ENCODE peak calls at places on chromosomes 5 and 9, in four cellular contexts. One of them, this sample, is unnamed.
A peak's percentile ranks its signal among the peaks of the same experiment; 100 is the strongest.

GRCh38 chr5:172007153-172007794 is 836 bp upstream of the FBXW11 start:
- DNase-seq in colonic mucosa: peak; percentile 32
- DNase-seq in AG09309: no peak
- DNase-seq in PC-3: peak; percentile 28
- DNase-seq in this sample: no peak

GRCh38 chr9:114035221-114035844 is 42.8 kb downstream of the AMBP start:
- DNase-seq in colonic mucosa: peak; percentile 16
- DNase-seq in PC-3: no peak
- DNase-seq in AG09309: no peak
- DNase-seq in this sample: no peak

GRCh38 chr9:134560206-134560605 is 81.4 kb upstream of the COL5A1 start:
- DNase-seq in AG09309: no peak
- DNase-seq in PC-3: no peak
- DNase-seq in colonic mucosa: no peak
- DNase-seq in this sample: no peak

GRCh38 chr9:93649610-93650261 is 73.4 kb downstream of the PHF2 start:
- DNase-seq in PC-3: no peak
- DNase-seq in AG09309: no peak
- DNase-seq in colonic mucosa: no peak
- DNase-seq in this sample: no peak

GRCh38 chr5:73448451-73449136 is at the start of gene FOXD1:
- DNase-seq in AG09309: peak; percentile 83
- DNase-seq in PC-3: peak; percentile 83
- DNase-seq in colonic mucosa: peak; percentile 79
- DNase-seq in this sample: peak; percentile 91

GRCh38 chr9:79023134-79023577 is 548.6 kb upstream of the TLE4 start:
- DNase-seq in AG09309: peak; percentile 92
- DNase-seq in colonic mucosa: no peak
- DNase-seq in PC-3: peak; percentile 92
- DNase-seq in this sample: peak; percentile 92

GRCh38 chr9:133509179-133510083 is 15.3 kb downstream of the MYMK start:
- DNase-seq in AG09309: no peak
- DNase-seq in colonic mucosa: peak; percentile 46
- DNase-seq in PC-3: peak; percentile 35
- DNase-seq in this sample: no peak

GRCh38 chr9:33270146-33270545 is 5.3 kb downstream of the CHMP5 start:
- DNase-seq in AG09309: no peak
- DNase-seq in PC-3: no peak
- DNase-seq in colonic mucosa: no peak
- DNase-seq in this sample: no peak

GRCh38 chr5:386432-387341 is 56.3 kb upstream of the EXOC3 start:
- DNase-seq in colonic mucosa: peak; percentile 9
- DNase-seq in AG09309: no peak
- DNase-seq in PC-3: peak; percentile 78
- DNase-seq in this sample: no peak

GRCh38 chr9:12719431-12719830 is 26.2 kb downstream of the TYRP1 start:
- DNase-seq in AG09309: peak; percentile 38
- DNase-seq in colonic mucosa: no peak
- DNase-seq in PC-3: peak; percentile 45
- DNase-seq in this sample: no peak

GRCh38 chr5:117732264-117732663 is 1157.6 kb upstream of the SEMA6A start:
- DNase-seq in AG09309: no peak
- DNase-seq in colonic mucosa: no peak
- DNase-seq in PC-3: no peak
- DNase-seq in this sample: no peak
- TF ChIP-seq CTCF in AG09309: no peak
- TF ChIP-seq CTCF in colonic mucosa: no peak
- TF ChIP-seq CTCF in PC-3: no peak
- TF ChIP-seq CTCF in this sample: no peak

GRCh38 chr5:154190652-154191304 is at the start of gene GALNT10:
- DNase-seq in AG09309: no peak
- DNase-seq in colonic mucosa: peak; percentile 53
- DNase-seq in PC-3: peak; percentile 59
- DNase-seq in this sample: no peak

GRCh38 chr5:154193636-154194035 is 3.1 kb downstream of the GALNT10 start:
- DNase-seq in PC-3: peak; percentile 41
- DNase-seq in AG09309: no peak
- DNase-seq in colonic mucosa: no peak
- DNase-seq in this sample: no peak

GRCh38 chr5:154189819-154190651 is 498 bp upstream of the GALNT10 start:
- DNase-seq in PC-3: peak; percentile 71
- DNase-seq in AG09309: no peak
- DNase-seq in colonic mucosa: peak; percentile 89
- DNase-seq in this sample: no peak

GRCh38 chr5:154193176-154193575 is 2.6 kb downstream of the GALNT10 start:
- DNase-seq in PC-3: no peak
- DNase-seq in colonic mucosa: no peak
- DNase-seq in AG09309: no peak
- DNase-seq in this sample: no peak

DNA sequence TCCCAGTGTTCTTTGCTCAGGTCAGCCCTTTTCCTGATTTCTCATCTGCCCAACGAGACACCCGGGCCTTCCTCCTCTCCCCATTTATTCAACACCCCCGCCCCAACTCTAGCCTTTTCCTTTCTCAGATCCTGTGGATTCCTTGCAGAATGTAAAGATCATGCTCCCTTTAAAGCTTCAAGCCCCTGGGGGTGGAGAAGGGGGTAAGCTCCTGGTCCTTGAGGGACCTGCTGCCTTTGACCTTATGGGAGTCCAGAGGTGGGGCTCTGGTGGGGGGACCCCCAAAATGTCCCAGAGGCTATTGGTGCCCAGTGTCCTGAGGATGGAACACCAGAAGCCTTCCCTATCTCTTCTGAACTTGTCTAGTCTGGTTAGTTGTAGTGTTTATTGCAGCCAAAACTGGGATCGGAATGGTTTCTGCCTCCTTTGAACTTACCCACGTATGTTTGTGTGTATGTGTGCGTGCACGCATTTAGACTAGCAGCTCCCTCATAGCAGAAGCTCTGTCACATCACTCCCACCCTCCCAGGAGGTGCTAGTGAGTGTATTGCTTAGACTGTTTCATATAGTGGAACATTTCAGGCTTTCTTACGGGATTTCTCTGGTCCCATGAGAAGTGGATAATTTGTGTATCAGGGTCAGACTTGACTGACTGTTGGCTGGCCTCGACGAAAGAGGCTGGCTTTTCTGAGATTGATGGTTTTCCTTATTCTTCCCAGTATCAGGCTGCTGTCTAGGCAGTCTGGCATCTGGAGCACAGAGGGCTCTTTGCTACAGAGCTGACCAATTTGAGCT is 1.1 kb downstream of the GALNT10 start:
- DNase-seq in colonic mucosa: no peak
- DNase-seq in AG09309: no peak
- DNase-seq in PC-3: no peak
- DNase-seq in this sample: no peak
- H3K4me3 ChIP-seq in colonic mucosa: peak overlapping the region; percentile 81
- H3K4me3 ChIP-seq in AG09309: peak overlapping the region; percentile 72
- H3K4me3 ChIP-seq in PC-3: peak overlapping the region; percentile 77
- H3K4me3 ChIP-seq in this sample: peak overlapping the region; percentile 84

DNA sequence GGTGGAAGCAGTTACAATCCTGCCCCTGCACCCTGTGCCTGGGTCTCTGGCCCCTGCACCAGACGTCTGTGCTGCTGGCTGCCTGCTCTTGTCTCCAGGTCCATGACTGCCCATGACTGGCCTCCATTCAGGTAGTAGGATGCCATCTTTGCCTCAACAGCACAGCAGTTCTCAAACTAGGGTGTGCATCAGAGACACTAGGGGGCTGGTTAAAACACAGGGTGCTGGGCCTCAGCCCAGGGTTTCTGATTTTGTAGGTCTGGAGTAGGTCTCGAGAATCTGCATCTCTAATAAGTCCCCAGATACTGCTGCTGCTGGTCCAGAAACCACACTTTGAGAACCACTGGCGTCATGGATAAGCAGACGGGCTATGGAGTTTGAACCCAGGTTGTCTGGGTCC is 24.0 kb downstream of the COL15A1 start:
- DNase-seq in PC-3: no peak
- DNase-seq in colonic mucosa: no peak
- DNase-seq in AG09309: no peak
- DNase-seq in this sample: no peak
- TF ChIP-seq CTCF in PC-3: no peak
- TF ChIP-seq CTCF in colonic mucosa: no peak
- TF ChIP-seq CTCF in AG09309: no peak
- TF ChIP-seq CTCF in this sample: no peak

GRCh38 chr9:35044071-35044470 is 28.4 kb downstream of the VCP start:
- DNase-seq in PC-3: no peak
- DNase-seq in colonic mucosa: no peak
- DNase-seq in AG09309: no peak
- DNase-seq in this sample: no peak
- H3K4me3 ChIP-seq in PC-3: no peak overlapping the region
- H3K4me3 ChIP-seq in colonic mucosa: no peak overlapping the region
- H3K4me3 ChIP-seq in AG09309: no peak overlapping the region
- H3K4me3 ChIP-seq in this sample: no peak overlapping the region

GRCh38 chr5:57383093-57383861 is 99.3 kb downstream of the ACTBL2 start:
- DNase-seq in AG09309: peak; percentile 67
- DNase-seq in PC-3: peak; percentile 87
- DNase-seq in colonic mucosa: peak; percentile 18
- DNase-seq in this sample: peak; percentile 69
- TF ChIP-seq CTCF in AG09309: peak; percentile 53
- TF ChIP-seq CTCF in PC-3: peak; percentile 47
- TF ChIP-seq CTCF in colonic mucosa: no peak
- TF ChIP-seq CTCF in this sample: peak; percentile 41

GRCh38 chr5:91146221-91146620 is 236.9 kb downstream of the ARRDC3 start:
- DNase-seq in AG09309: no peak
- DNase-seq in PC-3: no peak
- DNase-seq in colonic mucosa: no peak
- DNase-seq in this sample: no peak
- H3K4me3 ChIP-seq in AG09309: no peak overlapping the region
- H3K4me3 ChIP-seq in PC-3: no peak overlapping the region
- H3K4me3 ChIP-seq in colonic mucosa: no peak overlapping the region
- H3K4me3 ChIP-seq in this sample: no peak overlapping the region

GRCh38 chr5:136279314-136279713 is 86.0 kb downstream of the TRPC7 start:
- DNase-seq in AG09309: no peak
- DNase-seq in PC-3: no peak
- DNase-seq in colonic mucosa: no peak
- DNase-seq in this sample: no peak

GRCh38 chr5:136275601-136276000 is 82.6 kb upstream of the SMIM32 start:
- DNase-seq in PC-3: no peak
- DNase-seq in colonic mucosa: no peak
- DNase-seq in AG09309: no peak
- DNase-seq in this sample: no peak

GRCh38 chr5:136276087-136276486 is 83.1 kb upstream of the SMIM32 start:
- DNase-seq in PC-3: no peak
- DNase-seq in AG09309: no peak
- DNase-seq in colonic mucosa: no peak
- DNase-seq in this sample: no peak

GRCh38 chr5:136276946-136277345 is 84.0 kb upstream of the SMIM32 start:
- DNase-seq in AG09309: no peak
- DNase-seq in PC-3: peak; percentile 6
- DNase-seq in colonic mucosa: no peak
- DNase-seq in this sample: no peak
- TF ChIP-seq CTCF in AG09309: no peak
- TF ChIP-seq CTCF in PC-3: no peak
- TF ChIP-seq CTCF in colonic mucosa: no peak
- TF ChIP-seq CTCF in this sample: no peak

GRCh38 chr9:137055385-137056364 is 1.8 kb upstream of the ENTPD2 start:
- DNase-seq in colonic mucosa: peak; percentile 97
- DNase-seq in AG09309: no peak
- DNase-seq in PC-3: peak; percentile 22
- DNase-seq in this sample: no peak
- H3K4me3 ChIP-seq in colonic mucosa: peak overlapping the region; percentile 4
- H3K4me3 ChIP-seq in AG09309: no peak overlapping the region
- H3K4me3 ChIP-seq in PC-3: no peak overlapping the region
- H3K4me3 ChIP-seq in this sample: no peak overlapping the region

GRCh38 chr5:176744584-176744965 is 65.8 kb upstream of the UNC5A start:
- DNase-seq in colonic mucosa: peak; percentile 9
- DNase-seq in AG09309: no peak
- DNase-seq in PC-3: peak; percentile 20
- DNase-seq in this sample: no peak
- TF ChIP-seq CTCF in colonic mucosa: no peak
- TF ChIP-seq CTCF in AG09309: peak; percentile 12
- TF ChIP-seq CTCF in PC-3: peak; percentile 69
- TF ChIP-seq CTCF in this sample: peak; percentile 10

GRCh38 chr9:24095246-24095645 is 269.2 kb upstream of the ELAVL2 start:
- DNase-seq in PC-3: no peak
- DNase-seq in AG09309: no peak
- DNase-seq in colonic mucosa: no peak
- DNase-seq in this sample: no peak
- H3K4me3 ChIP-seq in PC-3: no peak overlapping the region
- H3K4me3 ChIP-seq in AG09309: no peak overlapping the region
- H3K4me3 ChIP-seq in colonic mucosa: no peak overlapping the region
- H3K4me3 ChIP-seq in this sample: no peak overlapping the region